ENCODE peak calls at places on chromosomes 4 and X, in seven cellular contexts. V is mesenchymal stem cell, U is neuronal stem cell, M is mucosa of descending colon, K is ovary, R is mammary epithelial cell, J is uterus. S is an unnamed sample.
A peak's percentile ranks its signal among the peaks of the same experiment; 100 is the strongest.

GRCh38 chrX:94178145-94178790 is 504.3 kb downstream of the FAM133A start:
- DNase-seq in V (peak; percentile 18), U (no peak), M (no peak), K (no peak), R (peak; percentile 72), J (no peak), S (no peak)

GRCh38 chr4:36242629-36243354 is 1.5 kb downstream of the ARAP2 start:
- DNase-seq in V (no peak), U (no peak), M (peak; percentile 45), K (no peak), R (no peak), J (no peak), S (no peak)

GRCh38 chrX:96004386-96004785 is 680.3 kb upstream of the DIAPH2 start:
- DNase-seq in V (peak; percentile 48), U (no peak), M (no peak), K (no peak), R (peak; percentile 45), J (no peak), S (no peak)

GRCh38 chr4:108240356-108240755 is 71.6 kb upstream of the LEF1 start:
- DNase-seq in V (peak; percentile 69), U (no peak), M (no peak), K (no peak), R (peak; percentile 2), J (no peak), S (no peak)

GRCh38 chr4:150358691-150359090 is 223.3 kb upstream of the MAB21L2 start:
- DNase-seq in V (no peak), U (no peak), M (no peak), K (no peak), R (no peak), J (no peak), S (no peak)

GRCh38 chrX:47227334-47227583 is 5.5 kb upstream of the USP11 start:
- DNase-seq in V (no peak), U (no peak), M (no peak), K (no peak), R (no peak), J (no peak), S (no peak)

GRCh38 chr4:138182838-138183426 is 59.2 kb downstream of the SLC7A11 start:
- DNase-seq in V (peak; percentile 72), U (peak; percentile 37), M (peak; percentile 58), K (no peak), R (peak; percentile 45), J (no peak), S (no peak)

GRCh38 chr4:41257901-41258300 is 1.2 kb downstream of the UCHL1 start:
- DNase-seq in V (peak; percentile 21), U (no peak), M (no peak), K (no peak), R (no peak), J (no peak), S (no peak)

GRCh38 chr4:52915730-52916129 is 53.6 kb downstream of the RASL11B start:
- DNase-seq in V (no peak), U (no peak), M (no peak), K (no peak), R (no peak), J (no peak), S (no peak)

GRCh38 chrX:125998432-125998831 is 167.7 kb downstream of the DCAF12L2 start:
- DNase-seq in V (no peak), U (no peak), M (no peak), K (no peak), R (peak; percentile 2), J (no peak), S (peak; percentile 5)

GRCh38 chrX:96692454-96692853 is 7.8 kb downstream of the DIAPH2 start:
- DNase-seq in V (no peak), U (no peak), M (no peak), K (no peak), R (peak; percentile 1), J (no peak), S (no peak)

GRCh38 chr4:71296945-71297344 is 41.9 kb upstream of the SLC4A4 start:
- DNase-seq in V (no peak), U (no peak), M (peak; percentile 35), K (no peak), R (peak; percentile 47), J (no peak), S (no peak)

GRCh38 chr4:86452323-86452995 is 92.6 kb upstream of the MAPK10 start:
- DNase-seq in V (no peak), U (no peak), M (no peak), K (peak; percentile 19), R (no peak), J (peak; percentile 42), S (no peak)

GRCh38 chr4:86450861-86451260 is 91.0 kb upstream of the MAPK10 start:
- DNase-seq in V (no peak), U (no peak), M (no peak), K (no peak), R (no peak), J (no peak), S (no peak)

GRCh38 chr4:86453044-86453501 is 93.2 kb upstream of the MAPK10 start:
- DNase-seq in V (peak; percentile 33), U (no peak), M (peak; percentile 24), K (peak; percentile 31), R (no peak), J (peak; percentile 59), S (no peak)

GRCh38 chr4:86450189-86450588 is 90.3 kb upstream of the MAPK10 start:
- DNase-seq in V (no peak), U (no peak), M (no peak), K (no peak), R (no peak), J (no peak), S (no peak)

DNA sequence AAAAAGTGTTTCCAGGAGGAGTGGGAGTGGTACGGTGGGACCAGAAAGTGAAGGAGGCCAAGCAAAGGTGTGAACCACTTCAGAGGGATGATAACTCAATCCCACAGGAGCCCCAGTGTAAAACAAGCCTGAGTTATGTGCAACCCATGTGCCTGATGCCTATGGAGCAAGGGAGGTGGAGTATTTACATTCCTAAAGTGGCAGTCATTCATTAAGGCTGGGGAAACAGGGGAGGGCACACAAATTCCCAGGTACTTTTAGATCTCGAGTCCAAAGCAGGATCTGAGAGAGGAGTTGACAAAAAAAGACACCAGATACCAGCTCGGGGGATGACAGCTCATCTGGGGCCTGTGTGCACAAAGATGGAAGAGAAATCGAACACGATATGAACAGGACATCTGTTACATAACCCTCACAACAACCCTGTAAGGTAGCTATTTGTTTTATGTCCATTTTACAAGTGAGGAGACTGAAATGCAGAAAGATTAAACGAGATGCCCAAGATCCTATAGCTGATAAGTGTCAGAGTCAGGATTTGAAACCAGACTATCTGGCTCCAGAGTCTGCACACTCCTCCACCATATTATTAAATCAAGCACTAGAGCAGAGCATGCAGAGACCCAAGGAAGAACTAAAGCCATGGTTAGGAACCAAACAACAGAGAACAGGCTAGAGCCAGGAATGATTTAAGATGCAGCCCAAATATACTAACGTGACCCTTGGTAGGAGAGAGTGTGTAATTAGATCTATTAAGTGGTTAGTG is 91.9 kb upstream of the MAPK10 start:
- DNase-seq in V (peak; percentile 34), U (no peak), M (no peak), K (no peak), R (peak; percentile 35), J (no peak), S (no peak)
- H3K4me3 ChIP-seq in V (no peak overlapping the region), U (no peak overlapping the region), M (no peak overlapping the region), K (peak overlapping the region; percentile 40), R (no peak overlapping the region), J (peak overlapping the region; percentile 47), S (no peak overlapping the region)

DNA sequence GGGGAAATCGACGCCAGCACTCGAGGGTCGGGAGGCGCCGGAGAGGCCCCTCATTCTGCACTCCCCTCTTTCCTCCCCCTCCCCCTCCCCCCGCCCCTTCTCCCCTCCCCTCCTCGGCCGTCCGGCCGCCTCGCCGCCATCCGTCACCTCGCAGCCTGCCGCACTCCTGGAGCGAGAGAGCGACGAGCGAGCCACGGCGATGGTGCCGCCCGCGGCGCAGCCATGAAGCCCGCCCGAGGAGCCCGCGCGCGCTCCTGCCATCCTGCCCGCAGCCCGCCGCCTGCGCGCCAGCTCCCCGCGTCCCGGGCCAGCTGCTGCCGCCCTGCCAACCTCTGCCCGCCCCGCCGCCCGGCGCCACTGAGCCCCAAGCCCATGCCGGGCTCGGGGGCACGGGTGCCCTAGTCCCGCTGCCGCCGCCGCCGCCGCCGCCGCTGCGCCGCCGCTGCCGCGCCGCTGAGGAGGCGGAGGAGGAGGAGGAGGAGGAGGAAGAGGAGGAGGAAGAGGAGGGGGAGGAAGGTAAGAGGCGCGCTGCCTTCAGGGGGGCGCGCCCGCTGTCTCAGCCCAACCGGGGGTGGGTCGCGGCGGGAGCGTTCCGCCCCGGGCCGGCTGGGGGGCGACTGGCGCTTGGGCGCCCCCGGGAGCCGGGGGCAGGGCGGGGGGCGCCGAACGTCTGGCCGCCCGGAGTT is at the start of gene FRMPD3:
- DNase-seq in V (no peak), U (peak; percentile 4), M (no peak), K (no peak), R (no peak), J (no peak), S (no peak)
- H3K4me3 ChIP-seq in V (peak within 1 kb of the TSS; percentile 51), U (peak within 1 kb of the TSS; percentile 53), M (no peak within 1 kb of the TSS), K (peak within 1 kb of the TSS; percentile 36), R (peak within 1 kb of the TSS; percentile 34), J (peak within 1 kb of the TSS; percentile 23), S (peak within 1 kb of the TSS; percentile 38)

DNA sequence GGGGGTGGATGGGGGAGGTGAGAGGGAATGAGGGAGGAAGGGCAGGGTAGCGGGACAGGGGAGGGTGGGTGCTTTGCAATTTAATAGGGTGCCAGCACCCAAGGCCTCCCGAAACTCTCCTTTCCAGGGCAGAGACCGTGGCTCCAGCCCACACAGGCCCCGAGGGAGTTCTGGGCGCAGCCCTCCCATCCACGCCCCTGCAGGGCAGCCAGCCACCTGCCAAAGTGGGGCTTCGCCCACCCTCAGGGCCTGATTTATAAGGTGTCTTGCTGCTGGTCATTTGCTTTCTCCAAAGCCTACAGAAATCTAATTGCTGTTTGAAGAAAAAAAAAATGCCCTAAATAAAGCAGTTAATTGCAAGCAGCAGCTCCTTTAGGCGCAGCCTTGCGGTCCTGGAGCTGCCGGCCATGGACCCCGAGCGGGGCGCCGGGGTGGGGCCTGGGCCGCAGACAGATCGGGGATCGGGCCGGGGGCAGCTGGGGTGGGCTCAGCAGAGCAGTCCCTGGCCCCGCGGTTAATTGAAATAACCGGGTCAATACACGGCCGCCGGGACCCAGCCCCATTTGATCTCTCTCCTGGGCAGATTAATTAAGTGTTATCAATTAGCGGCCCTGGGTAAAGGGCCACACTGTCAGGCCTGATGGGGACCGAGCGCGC is 106.0 kb upstream of the NKX1-1 start:
- DNase-seq in V (no peak), U (no peak), M (no peak), K (no peak), R (no peak), J (no peak), S (no peak)
- H3K4me3 ChIP-seq in V (no peak overlapping the region), U (no peak overlapping the region), M (no peak overlapping the region), K (no peak overlapping the region), R (no peak overlapping the region), J (no peak overlapping the region), S (no peak overlapping the region)

GRCh38 chrX:129777218-129777768 is 2.5 kb upstream of the SASH3 start:
- DNase-seq in V (no peak), U (no peak), M (peak; percentile 69), K (no peak), R (no peak), J (no peak), S (no peak)

GRCh38 chrX:129781134-129782014 is 1.6 kb downstream of the SASH3 start:
- DNase-seq in V (no peak), U (no peak), M (peak; percentile 40), K (no peak), R (no peak), J (no peak), S (no peak)

GRCh38 chrX:129779747-129780146 is at the start of gene SASH3:
- DNase-seq in V (no peak), U (no peak), M (peak; percentile 55), K (no peak), R (no peak), J (no peak), S (no peak)

GRCh38 chrX:129780441-129781105 is 824 bp downstream of the SASH3 start:
- DNase-seq in V (no peak), U (no peak), M (no peak), K (no peak), R (no peak), J (no peak), S (no peak)

GRCh38 chrX:129779086-129779672 is 570 bp upstream of the SASH3 start:
- DNase-seq in V (no peak), U (no peak), M (no peak), K (no peak), R (no peak), J (no peak), S (no peak)
- H3K4me3 ChIP-seq in V (no peak overlapping the region), U (no peak overlapping the region), M (no peak overlapping the region), K (no peak overlapping the region), R (no peak overlapping the region), J (no peak overlapping the region), S (no peak overlapping the region)